ENCODE peak calls at places on chromosomes 12 and 14, in ten cellular contexts. K is fibroblast of lung; B is lower lobe of right lung; M is CD8-positive, alpha-beta T cell; H is Peyer's patch; R is K562; Z is endothelial cell of umbilical vein; U is stomach; C is lung; D is mammary epithelial cell. L is an unnamed sample.
A peak's percentile ranks its signal among the peaks of the same experiment; 100 is the strongest.

GRCh38 chr14:51566831-51567582 is 84.7 kb upstream of the FRMD6 start:
- DNase-seq in R (no peak), D (no peak), M (no peak), Z (no peak), K (no peak), C (no peak), B (no peak), H (no peak), U (no peak), L (no peak)

GRCh38 chr12:88756917-88757316 is 176.6 kb upstream of the KITLG start:
- DNase-seq in U (no peak), M (no peak), H (no peak), K (no peak), D (no peak), B (no peak), C (no peak), R (no peak), Z (no peak), L (no peak)

GRCh38 chr12:13631873-13632272 is 349.5 kb downstream of the GRIN2B start:
- DNase-seq in M (no peak), D (no peak), K (no peak), C (no peak), Z (no peak), H (no peak), R (no peak), B (no peak), U (no peak), L (no peak)

GRCh38 chr14:68772761-68773381 is 20.0 kb downstream of the ZFP36L1 start:
- DNase-seq in U (no peak), K (no peak), B (no peak), D (no peak), Z (no peak), H (no peak), R (no peak), M (no peak), C (no peak), L (no peak)

GRCh38 chr14:87705439-87705896 is 287.5 kb downstream of the GALC start:
- DNase-seq in Z (no peak), K (no peak), M (no peak), R (no peak), H (no peak), U (no peak), D (peak; percentile 63), C (no peak), B (no peak), L (no peak)

GRCh38 chr14:21405097-21405496 is 21.3 kb upstream of the SUPT16H start:
- DNase-seq in R (no peak), U (no peak), D (peak; percentile 5), Z (peak; percentile 80), B (no peak), K (no peak), H (no peak), C (no peak), M (no peak), L (no peak)

GRCh38 chr14:68693926-68694325 is 98.9 kb downstream of the ZFP36L1 start:
- DNase-seq in Z (no peak), D (no peak), M (no peak), K (no peak), R (no peak), H (no peak), B (no peak), U (no peak), C (no peak), L (no peak)

GRCh38 chr12:93714382-93714781 is 37.2 kb downstream of the CRADD start:
- DNase-seq in C (no peak), K (no peak), H (no peak), B (no peak), Z (no peak), D (no peak), M (no peak), U (no peak), R (no peak), L (no peak)

GRCh38 chr12:25386823-25387134 is 136.1 kb upstream of the KRAS start:
- DNase-seq in B (no peak), R (no peak), D (no peak), H (no peak), K (no peak), U (no peak), Z (no peak), M (no peak), C (no peak), L (peak; percentile 44)

GRCh38 chr12:77319141-77319540 is 253.8 kb upstream of the E2F7 start:
- DNase-seq in M (no peak), D (no peak), R (no peak), C (no peak), Z (no peak), K (no peak), U (no peak), B (no peak), H (no peak), L (no peak)

GRCh38 chr12:50164963-50165362 is 2.2 kb downstream of the CERS5 start:
- DNase-seq in K (no peak), R (no peak), D (no peak), U (no peak), H (no peak), M (no peak), C (no peak), Z (no peak), B (no peak), L (no peak)

GRCh38 chr12:92543872-92544271 is 158.9 kb upstream of the PLEKHG7 start:
- DNase-seq in C (no peak), Z (peak; percentile 61), K (no peak), D (no peak), M (no peak), R (no peak), H (no peak), U (no peak), B (no peak), L (peak; percentile 33)

GRCh38 chr14:77120771-77121743 is 20.5 kb downstream of the ZDHHC22 start:
- DNase-seq in H (peak; percentile 84), Z (no peak), D (no peak), K (no peak), R (no peak), B (no peak), M (no peak), C (no peak), U (peak; percentile 53), L (no peak)

GRCh38 chr14:23033801-23034497 is 751 bp downstream of the PSMB5 start:
- DNase-seq in B (no peak), K (no peak), R (no peak), H (no peak), Z (no peak), C (no peak), D (no peak), U (no peak), M (no peak), L (no peak)

GRCh38 chr12:47110706-47111391 is 31.1 kb upstream of the AMIGO2 start:
- DNase-seq in U (no peak), H (no peak), R (no peak), C (no peak), B (no peak), Z (no peak), D (no peak), K (no peak), M (no peak), L (no peak)

GRCh38 chr14:65613251-65613650 is 200.7 kb downstream of the FUT8 start:
- DNase-seq in B (no peak), K (no peak), U (no peak), H (no peak), C (no peak), Z (no peak), D (no peak), M (no peak), R (no peak), L (no peak)
- H3K27me3 ChIP-seq in B (no peaks in the 10 kb centered on the region), K (no peaks in the 10 kb centered on the region), U (no peaks in the 10 kb centered on the region), H (no peaks in the 10 kb centered on the region), C (no peaks in the 10 kb centered on the region), Z (no peaks in the 10 kb centered on the region), D (no peaks in the 10 kb centered on the region), M (no peaks in the 10 kb centered on the region), R (no peaks in the 10 kb centered on the region), L (no peaks in the 10 kb centered on the region)

GRCh38 chr14:60089201-60089600 is 2.5 kb upstream of the PCNX4 start:
- DNase-seq in U (no peak), H (no peak), R (no peak), M (no peak), K (no peak), B (no peak), C (no peak), Z (no peak), D (no peak), L (no peak)

GRCh38 chr14:60093088-60093487 is 1.4 kb downstream of the PCNX4 start:
- DNase-seq in Z (no peak), U (no peak), C (no peak), K (peak; percentile 46), H (no peak), M (no peak), B (no peak), R (no peak), D (no peak), L (no peak)

GRCh38 chr14:60091550-60092511 is at the start of gene PCNX4:
- DNase-seq in M (peak; percentile 89), U (peak; percentile 97), C (peak; percentile 96), H (peak; percentile 97), B (peak; percentile 98), D (peak; percentile 99), R (peak; percentile 85), K (peak; percentile 99), Z (peak; percentile 99), L (peak; percentile 97)

GRCh38 chr14:60092516-60092915 is 793 bp downstream of the PCNX4 start:
- DNase-seq in Z (no peak), H (peak; percentile 18), C (no peak), U (no peak), M (no peak), R (peak; percentile 11), B (no peak), K (peak; percentile 57), D (no peak), L (peak; percentile 35)

GRCh38 chr14:60090864-60091519 is 731 bp upstream of the PCNX4 start:
- DNase-seq in B (peak; percentile 45), U (peak; percentile 33), H (peak; percentile 28), D (peak; percentile 52), Z (peak; percentile 67), C (peak; percentile 66), M (no peak), R (peak; percentile 71), K (peak; percentile 89), L (peak; percentile 62)
- H3K27ac ChIP-seq in B (peak overlapping the region; percentile 97), U (peak overlapping the region; percentile 99), H (peak overlapping the region; percentile 98), D (peak overlapping the region; percentile 99), Z (peak overlapping the region; percentile 93), C (peak overlapping the region; percentile 100), M (peak overlapping the region; percentile 84), R (peak overlapping the region; percentile 99), K (peak overlapping the region; percentile 94), L (peak overlapping the region; percentile 99)

GRCh38 chr12:111031956-111032919 is 111.9 kb upstream of the MYL2 start:
- DNase-seq in R (no peak), Z (no peak), U (no peak), D (no peak), C (no peak), M (no peak), B (no peak), H (no peak), K (no peak), L (no peak)
- H3K27me3 ChIP-seq in R (peaks cover 29% of the 10 kb centered on the region), Z (peaks cover 56% of the 10 kb centered on the region), U (peaks cover 98% of the 10 kb centered on the region), D (peaks cover 39% of the 10 kb centered on the region), C (peaks cover 34% of the 10 kb centered on the region), M (peaks cover 30% of the 10 kb centered on the region), B (peaks cover 79% of the 10 kb centered on the region), H (peaks cover 4% of the 10 kb centered on the region), K (peaks cover 23% of the 10 kb centered on the region), L (peaks cover 38% of the 10 kb centered on the region)

DNA sequence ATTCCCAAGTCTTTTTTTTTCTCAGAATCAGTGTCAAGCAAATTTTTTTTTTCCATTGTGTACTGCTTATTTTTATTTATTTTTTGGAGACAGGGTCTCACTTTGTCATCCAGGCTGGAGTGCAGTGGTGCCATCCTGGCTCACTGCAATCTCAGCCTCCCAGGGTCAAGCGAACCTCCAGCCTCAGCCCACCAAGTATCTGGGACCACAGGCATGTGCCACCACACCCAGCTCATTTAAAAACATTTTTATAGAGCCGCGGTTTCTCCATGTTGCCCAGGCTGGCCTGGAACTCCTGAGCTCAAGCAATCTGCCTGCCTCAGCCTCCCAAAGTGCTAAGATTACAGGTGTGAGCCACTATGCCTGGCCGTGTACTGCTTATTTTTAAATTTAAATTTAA is 68.1 kb downstream of the TBC1D30 start:
- DNase-seq in Z (no peak), B (no peak), C (no peak), H (no peak), U (no peak), D (no peak), K (no peak), R (no peak), M (no peak), L (no peak)
- H3K27ac ChIP-seq in Z (no peak overlapping the region), B (no peak overlapping the region), C (no peak overlapping the region), H (no peak overlapping the region), U (no peak overlapping the region), D (no peak overlapping the region), K (no peak overlapping the region), R (no peak overlapping the region), M (no peak overlapping the region), L (no peak overlapping the region)

L was measured in colonic mucosa.